ENCODE peak calls at places on chromosomes 13 and 19, in five cellular contexts. One of them, this sample, is unnamed.

GRCh38 chr19:13089139-13089856 is 13.4 kb downstream of the LYL1 start:
- DNase-seq in thoracic aorta: no peak
- DNase-seq in endodermal cell: peak
- DNase-seq in transverse colon: no peak
- DNase-seq in AG10803: no peak
- DNase-seq in this sample: no peak

GRCh38 chr19:18833849-18834643 is 2.3 kb downstream of the UPF1 start:
- DNase-seq in thoracic aorta: no peak
- DNase-seq in endodermal cell: no peak
- DNase-seq in transverse colon: peak
- DNase-seq in AG10803: no peak
- DNase-seq in this sample: peak

GRCh38 chr13:45751882-45752281 is 49.8 kb downstream of the CBY2 start:
- DNase-seq in thoracic aorta: no peak
- DNase-seq in endodermal cell: no peak
- DNase-seq in transverse colon: no peak
- DNase-seq in AG10803: no peak
- DNase-seq in this sample: no peak

GRCh38 chr13:67308004-67308772 is 78.1 kb upstream of the PCDH9 start:
- DNase-seq in thoracic aorta: no peak
- DNase-seq in endodermal cell: no peak
- DNase-seq in transverse colon: no peak
- DNase-seq in AG10803: no peak
- DNase-seq in this sample: no peak

GRCh38 chr19:4294389-4294788 is 7.8 kb downstream of the TMIGD2 start:
- DNase-seq in thoracic aorta: no peak
- DNase-seq in endodermal cell: peak
- DNase-seq in transverse colon: no peak
- DNase-seq in AG10803: no peak
- DNase-seq in this sample: no peak

GRCh38 chr13:82747948-82748347 is 1134.3 kb downstream of the SLITRK1 start:
- DNase-seq in thoracic aorta: no peak
- DNase-seq in endodermal cell: no peak
- DNase-seq in transverse colon: no peak
- DNase-seq in AG10803: peak
- DNase-seq in this sample: no peak

GRCh38 chr13:44412341-44412935 is 38.8 kb downstream of the SERP2 start:
- DNase-seq in thoracic aorta: no peak
- DNase-seq in endodermal cell: no peak
- DNase-seq in transverse colon: no peak
- DNase-seq in AG10803: no peak
- DNase-seq in this sample: no peak

GRCh38 chr19:47274891-47275865 is 493 bp downstream of the INAFM1 start:
- DNase-seq in thoracic aorta: no peak
- DNase-seq in endodermal cell: peak
- DNase-seq in transverse colon: peak
- DNase-seq in AG10803: peak
- DNase-seq in this sample: no peak

GRCh38 chr19:48698046-48698445 is 2.3 kb downstream of the FUT2 start:
- DNase-seq in thoracic aorta: no peak
- DNase-seq in endodermal cell: no peak
- DNase-seq in transverse colon: peak
- DNase-seq in AG10803: peak
- DNase-seq in this sample: peak

GRCh38 chr19:32902448-32902847 is 32.9 kb upstream of the SLC7A9 start:
- DNase-seq in thoracic aorta: no peak
- DNase-seq in endodermal cell: peak
- DNase-seq in transverse colon: peak
- DNase-seq in AG10803: no peak
- DNase-seq in this sample: no peak

GRCh38 chr19:41426116-41426841 is 895 bp downstream of the B3GNT8 start:
- DNase-seq in thoracic aorta: no peak
- DNase-seq in endodermal cell: no peak
- DNase-seq in transverse colon: no peak
- DNase-seq in AG10803: no peak
- DNase-seq in this sample: no peak

GRCh38 chr19:28224441-28224840 is 988.5 kb downstream of the UQCRFS1 start:
- DNase-seq in thoracic aorta: no peak
- DNase-seq in endodermal cell: no peak
- DNase-seq in transverse colon: no peak
- DNase-seq in AG10803: no peak
- DNase-seq in this sample: no peak

GRCh38 chr19:39449116-39449797 is 3.9 kb downstream of the SUPT5H start:
- DNase-seq in thoracic aorta: no peak
- DNase-seq in endodermal cell: no peak
- DNase-seq in transverse colon: no peak
- DNase-seq in AG10803: no peak
- DNase-seq in this sample: no peak

GRCh38 chr19:48722196-48722708 is 2.7 kb upstream of the MAMSTR start:
- DNase-seq in thoracic aorta: no peak
- DNase-seq in endodermal cell: no peak
- DNase-seq in transverse colon: no peak
- DNase-seq in AG10803: no peak
- DNase-seq in this sample: no peak

GRCh38 chr13:33958964-33959363 is 141.0 kb downstream of the RFC3 start:
- DNase-seq in thoracic aorta: no peak
- DNase-seq in endodermal cell: no peak
- DNase-seq in transverse colon: no peak
- DNase-seq in AG10803: no peak
- DNase-seq in this sample: no peak

GRCh38 chr13:52159159-52159982 is at the start of gene NEK3:
- DNase-seq in thoracic aorta: peak
- DNase-seq in endodermal cell: peak
- DNase-seq in transverse colon: peak
- DNase-seq in AG10803: peak
- DNase-seq in this sample: peak

GRCh38 chr13:97385854-97386253 is 48.1 kb upstream of the RAP2A start:
- DNase-seq in thoracic aorta: no peak
- DNase-seq in endodermal cell: no peak
- DNase-seq in transverse colon: no peak
- DNase-seq in AG10803: peak
- DNase-seq in this sample: no peak

GRCh38 chr19:50992666-50993035 is 8.8 kb downstream of the KLK8 start:
- DNase-seq in thoracic aorta: no peak
- DNase-seq in endodermal cell: no peak
- DNase-seq in transverse colon: no peak
- DNase-seq in AG10803: no peak
- DNase-seq in this sample: no peak

GRCh38 chr13:33284916-33285315 is 639 bp downstream of the STARD13 start:
- DNase-seq in thoracic aorta: no peak
- DNase-seq in endodermal cell: no peak
- DNase-seq in transverse colon: no peak
- DNase-seq in AG10803: no peak
- DNase-seq in this sample: no peak

GRCh38 chr13:37476874-37477273 is 121.7 kb downstream of the POSTN start:
- DNase-seq in thoracic aorta: no peak
- DNase-seq in endodermal cell: peak
- DNase-seq in transverse colon: no peak
- DNase-seq in AG10803: peak
- DNase-seq in this sample: no peak

GRCh38 chr13:105135852-105136251 is 1399.6 kb downstream of the EFNB2 start:
- DNase-seq in thoracic aorta: no peak
- DNase-seq in endodermal cell: no peak
- DNase-seq in transverse colon: no peak
- DNase-seq in AG10803: no peak
- DNase-seq in this sample: no peak

GRCh38 chr13:49569993-49570689 is 15.2 kb downstream of the RCBTB1 start:
- DNase-seq in thoracic aorta: no peak
- DNase-seq in endodermal cell: no peak
- DNase-seq in transverse colon: no peak
- DNase-seq in AG10803: no peak
- DNase-seq in this sample: no peak

GRCh38 chr13:45548281-45548680 is 67.3 kb downstream of the ERICH6B start:
- DNase-seq in thoracic aorta: no peak
- DNase-seq in endodermal cell: no peak
- DNase-seq in transverse colon: no peak
- DNase-seq in AG10803: no peak
- DNase-seq in this sample: no peak

DNA sequence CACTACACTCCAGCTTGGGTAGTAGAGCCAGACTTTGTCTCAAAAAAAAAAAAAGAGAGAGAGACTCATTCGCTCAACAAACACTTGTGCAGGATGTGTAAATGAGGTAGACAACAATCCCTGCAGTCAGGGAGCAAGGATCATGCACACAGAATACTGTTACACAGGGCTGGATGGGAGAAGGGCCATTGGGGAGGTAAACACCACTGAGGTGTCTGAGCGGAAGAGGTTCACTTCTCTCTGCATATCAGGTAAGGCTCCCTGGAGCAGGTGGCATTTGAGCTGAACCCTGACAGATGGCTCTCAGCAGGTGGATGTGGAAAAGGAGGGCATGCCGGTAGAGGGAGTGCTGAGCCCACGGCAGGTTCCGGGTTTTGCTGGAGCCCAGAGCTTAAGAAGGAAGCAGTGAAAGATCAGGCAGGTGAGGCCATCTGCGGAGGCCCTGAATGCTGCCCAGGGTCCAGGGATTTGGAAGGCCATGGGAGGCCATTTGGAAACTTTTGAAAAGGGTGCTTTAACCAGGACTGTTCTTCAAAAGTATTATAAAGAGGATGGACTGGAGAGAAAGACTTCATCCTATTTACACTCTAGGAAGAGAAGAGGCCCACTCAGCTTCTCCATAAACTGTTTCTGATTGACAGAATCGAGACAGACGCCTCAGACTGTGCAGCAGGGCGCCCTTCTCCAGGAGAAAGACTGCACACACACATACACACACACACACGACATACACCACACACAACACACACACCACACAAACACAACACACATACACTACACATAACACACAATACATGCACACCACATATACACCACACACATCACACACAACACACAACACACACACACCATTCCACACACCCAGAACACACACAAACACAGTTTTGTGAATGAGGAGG is 199.4 kb downstream of the USP12 start:
- DNase-seq in thoracic aorta: no peak
- DNase-seq in endodermal cell: peak
- DNase-seq in transverse colon: peak
- DNase-seq in AG10803: no peak
- DNase-seq in this sample: peak
- TF ChIP-seq CTCF in thoracic aorta: no peak
- TF ChIP-seq CTCF in endodermal cell: peak
- TF ChIP-seq CTCF in transverse colon: peak
- TF ChIP-seq CTCF in AG10803: peak
- TF ChIP-seq CTCF in this sample: peak

GRCh38 chr13:111623170-111623569 is 302.7 kb downstream of the TEX29 start:
- DNase-seq in thoracic aorta: no peak
- DNase-seq in endodermal cell: peak
- DNase-seq in transverse colon: no peak
- DNase-seq in AG10803: no peak
- DNase-seq in this sample: no peak

GRCh38 chr13:111626371-111627305 is 306.2 kb downstream of the TEX29 start:
- DNase-seq in thoracic aorta: no peak
- DNase-seq in endodermal cell: no peak
- DNase-seq in transverse colon: no peak
- DNase-seq in AG10803: no peak
- DNase-seq in this sample: no peak

GRCh38 chr13:111625526-111626315 is 305.3 kb downstream of the TEX29 start:
- DNase-seq in thoracic aorta: no peak
- DNase-seq in endodermal cell: no peak
- DNase-seq in transverse colon: no peak
- DNase-seq in AG10803: no peak
- DNase-seq in this sample: no peak

GRCh38 chr13:111622051-111622531 is 301.6 kb downstream of the TEX29 start:
- DNase-seq in thoracic aorta: no peak
- DNase-seq in endodermal cell: peak
- DNase-seq in transverse colon: no peak
- DNase-seq in AG10803: no peak
- DNase-seq in this sample: no peak

GRCh38 chr13:111623743-111624505 is 303.5 kb downstream of the TEX29 start:
- DNase-seq in thoracic aorta: no peak
- DNase-seq in endodermal cell: no peak
- DNase-seq in transverse colon: no peak
- DNase-seq in AG10803: no peak
- DNase-seq in this sample: no peak
- TF ChIP-seq CTCF in thoracic aorta: no peak
- TF ChIP-seq CTCF in endodermal cell: no peak
- TF ChIP-seq CTCF in transverse colon: no peak
- TF ChIP-seq CTCF in AG10803: no peak
- TF ChIP-seq CTCF in this sample: no peak

GRCh38 chr13:98794498-98794897 is 42.0 kb upstream of the SLC15A1 start:
- DNase-seq in thoracic aorta: no peak
- DNase-seq in endodermal cell: no peak
- DNase-seq in transverse colon: no peak
- DNase-seq in AG10803: no peak
- DNase-seq in this sample: no peak

GRCh38 chr13:98796798-98797197 is 44.3 kb upstream of the SLC15A1 start:
- DNase-seq in thoracic aorta: no peak
- DNase-seq in endodermal cell: no peak
- DNase-seq in transverse colon: no peak
- DNase-seq in AG10803: no peak
- DNase-seq in this sample: no peak

GRCh38 chr13:98797456-98797855 is 45.0 kb upstream of the SLC15A1 start:
- DNase-seq in thoracic aorta: no peak
- DNase-seq in endodermal cell: no peak
- DNase-seq in transverse colon: no peak
- DNase-seq in AG10803: no peak
- DNase-seq in this sample: no peak

GRCh38 chr13:98795220-98795619 is 42.7 kb upstream of the SLC15A1 start:
- DNase-seq in thoracic aorta: no peak
- DNase-seq in endodermal cell: no peak
- DNase-seq in transverse colon: no peak
- DNase-seq in AG10803: no peak
- DNase-seq in this sample: no peak

DNA sequence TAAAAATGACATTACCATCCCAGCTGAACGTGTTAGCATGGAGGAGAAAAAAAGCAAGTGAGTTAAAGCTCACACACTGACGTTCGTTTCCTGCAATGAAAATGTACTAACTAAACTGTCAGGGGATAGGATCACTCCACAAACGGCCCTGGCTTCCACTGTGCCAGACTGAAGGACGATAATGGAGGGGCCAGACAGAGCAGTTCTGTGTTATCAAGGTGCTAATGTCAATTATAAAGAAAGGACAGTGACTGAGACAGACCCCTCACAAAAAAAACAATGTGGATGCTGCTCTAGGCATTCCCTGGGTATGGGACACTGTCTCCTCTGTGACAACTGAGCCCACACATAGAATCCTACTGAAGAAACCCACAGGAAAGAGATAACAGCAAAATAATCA is 43.7 kb upstream of the SLC15A1 start:
- DNase-seq in thoracic aorta: no peak
- DNase-seq in endodermal cell: no peak
- DNase-seq in transverse colon: no peak
- DNase-seq in AG10803: no peak
- DNase-seq in this sample: no peak
- TF ChIP-seq CTCF in thoracic aorta: no peak
- TF ChIP-seq CTCF in endodermal cell: no peak
- TF ChIP-seq CTCF in transverse colon: no peak
- TF ChIP-seq CTCF in AG10803: no peak
- TF ChIP-seq CTCF in this sample: no peak

DNA sequence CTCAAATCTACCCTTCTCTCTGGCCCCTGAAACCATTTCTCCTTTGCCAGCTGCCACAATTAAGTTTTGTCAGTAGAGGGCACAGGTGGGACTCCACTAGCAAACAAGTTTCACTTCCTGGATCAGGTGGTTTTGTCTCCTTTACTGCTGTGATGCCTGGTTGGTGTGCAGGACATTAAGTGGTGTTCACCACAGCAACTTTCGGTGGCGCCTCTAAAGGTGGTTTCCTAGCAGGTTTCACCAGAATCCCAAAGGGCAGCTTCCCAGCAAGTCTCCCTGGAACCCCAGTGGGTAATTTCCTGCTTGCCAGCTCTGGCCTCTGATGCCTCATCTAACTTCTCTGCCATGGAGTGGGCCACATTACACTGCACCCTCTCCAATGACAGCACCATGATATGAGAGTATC is 16.6 kb downstream of the MED4 start:
- DNase-seq in thoracic aorta: no peak
- DNase-seq in endodermal cell: peak
- DNase-seq in transverse colon: peak
- DNase-seq in AG10803: no peak
- DNase-seq in this sample: no peak
- TF ChIP-seq CTCF in thoracic aorta: no peak
- TF ChIP-seq CTCF in endodermal cell: peak
- TF ChIP-seq CTCF in transverse colon: no peak
- TF ChIP-seq CTCF in AG10803: no peak
- TF ChIP-seq CTCF in this sample: no peak

This sample was measured in body of pancreas.